ENCODE peak calls at places on chromosomes 1 and 21, in seven cellular contexts. One of them, this sample, is unnamed.
A peak's percentile ranks its signal among the peaks of the same experiment; 100 is the strongest.

GRCh38 chr1:170533331-170533730 is 1.4 kb downstream of the GORAB start:
- ATAC-seq in sciatic nerve: no peak
- ATAC-seq in T-cell: no peak
- ATAC-seq in CD8-positive, alpha-beta T cell: no peak
- ATAC-seq in left cardiac atrium: no peak
- ATAC-seq in HepG2: no peak
- ATAC-seq in PC-3: no peak
- ATAC-seq in this sample: no peak

GRCh38 chr1:88284666-88285366 is 399.3 kb upstream of the PKN2 start:
- ATAC-seq in sciatic nerve: no peak
- ATAC-seq in left cardiac atrium: no peak
- ATAC-seq in CD8-positive, alpha-beta T cell: no peak
- ATAC-seq in T-cell: no peak
- ATAC-seq in HepG2: no peak
- ATAC-seq in PC-3: no peak
- ATAC-seq in this sample: no peak

GRCh38 chr1:197763769-197764168 is 11.5 kb downstream of the DENND1B start:
- ATAC-seq in HepG2: no peak
- ATAC-seq in sciatic nerve: no peak
- ATAC-seq in T-cell: no peak
- ATAC-seq in PC-3: peak; percentile 15
- ATAC-seq in left cardiac atrium: no peak
- ATAC-seq in CD8-positive, alpha-beta T cell: no peak
- ATAC-seq in this sample: no peak

GRCh38 chr1:119453021-119453420 is 38.1 kb downstream of the HSD3B2 start:
- ATAC-seq in sciatic nerve: peak; percentile 81
- ATAC-seq in HepG2: no peak
- ATAC-seq in left cardiac atrium: no peak
- ATAC-seq in PC-3: peak; percentile 68
- ATAC-seq in CD8-positive, alpha-beta T cell: no peak
- ATAC-seq in T-cell: no peak
- ATAC-seq in this sample: peak; percentile 44

GRCh38 chr1:40036574-40036973 is 4.0 kb upstream of the CAP1 start:
- ATAC-seq in CD8-positive, alpha-beta T cell: no peak
- ATAC-seq in left cardiac atrium: no peak
- ATAC-seq in T-cell: no peak
- ATAC-seq in PC-3: peak; percentile 4
- ATAC-seq in sciatic nerve: no peak
- ATAC-seq in HepG2: no peak
- ATAC-seq in this sample: no peak

GRCh38 chr1:32470991-32471694 is 6.3 kb downstream of the ZBTB8B start:
- ATAC-seq in HepG2: peak; percentile 76
- ATAC-seq in left cardiac atrium: no peak
- ATAC-seq in sciatic nerve: no peak
- ATAC-seq in T-cell: no peak
- ATAC-seq in CD8-positive, alpha-beta T cell: peak; percentile 31
- ATAC-seq in PC-3: no peak
- ATAC-seq in this sample: peak; percentile 33

GRCh38 chr1:246279402-246279801 is 227.7 kb downstream of the SMYD3 start:
- ATAC-seq in sciatic nerve: no peak
- ATAC-seq in left cardiac atrium: no peak
- ATAC-seq in T-cell: no peak
- ATAC-seq in PC-3: no peak
- ATAC-seq in HepG2: no peak
- ATAC-seq in CD8-positive, alpha-beta T cell: no peak
- ATAC-seq in this sample: no peak

GRCh38 chr1:209611771-209612570 is 28.5 kb downstream of the CAMK1G start:
- ATAC-seq in PC-3: no peak
- ATAC-seq in CD8-positive, alpha-beta T cell: no peak
- ATAC-seq in sciatic nerve: peak; percentile 28
- ATAC-seq in left cardiac atrium: no peak
- ATAC-seq in HepG2: peak; percentile 71
- ATAC-seq in T-cell: no peak
- ATAC-seq in this sample: no peak

GRCh38 chr1:157369808-157370521 is 182.3 kb downstream of the FCRL5 start:
- ATAC-seq in CD8-positive, alpha-beta T cell: no peak
- ATAC-seq in sciatic nerve: peak; percentile 72
- ATAC-seq in T-cell: peak; percentile 67
- ATAC-seq in left cardiac atrium: peak; percentile 68
- ATAC-seq in PC-3: peak; percentile 88
- ATAC-seq in HepG2: peak; percentile 89
- ATAC-seq in this sample: peak; percentile 82

GRCh38 chr1:223738465-223739365 is 26.4 kb downstream of the CAPN2 start:
- ATAC-seq in sciatic nerve: peak; percentile 41
- ATAC-seq in PC-3: peak; percentile 24
- ATAC-seq in HepG2: no peak
- ATAC-seq in left cardiac atrium: no peak
- ATAC-seq in CD8-positive, alpha-beta T cell: no peak
- ATAC-seq in T-cell: no peak
- ATAC-seq in this sample: peak; percentile 17

GRCh38 chr1:38029081-38029681 is 16.6 kb downstream of the UTP11 start:
- ATAC-seq in T-cell: no peak
- ATAC-seq in sciatic nerve: no peak
- ATAC-seq in PC-3: peak; percentile 6
- ATAC-seq in CD8-positive, alpha-beta T cell: no peak
- ATAC-seq in HepG2: peak; percentile 6
- ATAC-seq in left cardiac atrium: peak; percentile 62
- ATAC-seq in this sample: no peak

GRCh38 chr21:44778499-44778911 is 23.1 kb downstream of the UBE2G2 start:
- ATAC-seq in left cardiac atrium: no peak
- ATAC-seq in sciatic nerve: no peak
- ATAC-seq in HepG2: peak; percentile 96
- ATAC-seq in T-cell: no peak
- ATAC-seq in CD8-positive, alpha-beta T cell: no peak
- ATAC-seq in PC-3: peak; percentile 65
- ATAC-seq in this sample: no peak

GRCh38 chr1:26530898-26531598 is 1.5 kb downstream of the RPS6KA1 start:
- ATAC-seq in PC-3: peak; percentile 78
- ATAC-seq in sciatic nerve: peak; percentile 31
- ATAC-seq in HepG2: peak; percentile 92
- ATAC-seq in left cardiac atrium: peak; percentile 31
- ATAC-seq in CD8-positive, alpha-beta T cell: no peak
- ATAC-seq in T-cell: no peak
- ATAC-seq in this sample: peak; percentile 84

GRCh38 chr21:21851657-21852056 is 853.4 kb downstream of the NCAM2 start:
- ATAC-seq in PC-3: peak; percentile 80
- ATAC-seq in CD8-positive, alpha-beta T cell: no peak
- ATAC-seq in HepG2: no peak
- ATAC-seq in left cardiac atrium: no peak
- ATAC-seq in sciatic nerve: no peak
- ATAC-seq in T-cell: no peak
- ATAC-seq in this sample: no peak

GRCh38 chr1:1292442-1292779 is 12.2 kb downstream of the SCNN1D start:
- ATAC-seq in PC-3: no peak
- ATAC-seq in left cardiac atrium: no peak
- ATAC-seq in HepG2: no peak
- ATAC-seq in sciatic nerve: peak; percentile 20
- ATAC-seq in CD8-positive, alpha-beta T cell: no peak
- ATAC-seq in T-cell: no peak
- ATAC-seq in this sample: no peak